ENCODE peak calls at places on chromosomes 7 and 10, in five cellular contexts. V is psoas muscle, K is left ventricle myocardium inferior, N is fibroblast of lung, T is heart left ventricle. I is an unnamed sample. For H3K9me3, the result is how much of the 10 kb centered on the place peaks cover.

GRCh38 chr7:116525298-116525912 is 569 bp downstream of the CAV1 start:
- DNase-seq in V (peak), K (peak), N (no peak), T (peak), I (no peak)

GRCh38 chr7:157269341-157270059 is 67.3 kb upstream of the DNAJB6 start:
- DNase-seq in V (no peak), K (no peak), N (no peak), T (no peak), I (no peak)

GRCh38 chr10:120978589-120979252 is 127.6 kb downstream of the WDR11 start:
- DNase-seq in V (no peak), K (no peak), N (peak), T (no peak), I (no peak)

GRCh38 chr7:73703985-73704639 is 15.4 kb downstream of the STX1A start:
- DNase-seq in V (peak), K (peak), N (peak), T (peak), I (no peak)

GRCh38 chr10:63416376-63416775 is 49.4 kb downstream of the JMJD1C start:
- DNase-seq in V (no peak), K (no peak), N (peak), T (no peak), I (no peak)

GRCh38 chr7:92025260-92025659 is 84.6 kb downstream of the AKAP9 start:
- DNase-seq in V (no peak), K (no peak), N (peak), T (no peak), I (no peak)

GRCh38 chr7:117728858-117729257 is 144.4 kb downstream of the CTTNBP2 start:
- DNase-seq in V (no peak), K (no peak), N (no peak), T (no peak), I (no peak)

GRCh38 chr7:73451780-73452398 is 18.3 kb downstream of the FZD9 start:
- DNase-seq in V (no peak), K (no peak), N (peak), T (no peak), I (no peak)

GRCh38 chr7:15430191-15430590 is 131.6 kb downstream of the AGMO start:
- DNase-seq in V (no peak), K (no peak), N (no peak), T (no peak), I (no peak)

GRCh38 chr10:6409982-6410694 is 169.9 kb downstream of the PRKCQ start:
- DNase-seq in V (peak), K (no peak), N (peak), T (peak), I (no peak)

GRCh38 chr7:129391546-129392211 is 42.6 kb upstream of the STRIP2 start:
- DNase-seq in V (no peak), K (no peak), N (no peak), T (no peak), I (no peak)

GRCh38 chr10:90621577-90621976 is 236.3 kb downstream of the HTR7 start:
- DNase-seq in V (no peak), K (no peak), N (peak), T (no peak), I (no peak)

GRCh38 chr7:154777023-154777422 is 225.9 kb downstream of the PAXIP1 start:
- DNase-seq in V (no peak), K (no peak), N (no peak), T (no peak), I (no peak)

GRCh38 chr10:129796611-129797420 is 167.3 kb downstream of the EBF3 start:
- DNase-seq in V (no peak), K (no peak), N (no peak), T (no peak), I (no peak)

DNA sequence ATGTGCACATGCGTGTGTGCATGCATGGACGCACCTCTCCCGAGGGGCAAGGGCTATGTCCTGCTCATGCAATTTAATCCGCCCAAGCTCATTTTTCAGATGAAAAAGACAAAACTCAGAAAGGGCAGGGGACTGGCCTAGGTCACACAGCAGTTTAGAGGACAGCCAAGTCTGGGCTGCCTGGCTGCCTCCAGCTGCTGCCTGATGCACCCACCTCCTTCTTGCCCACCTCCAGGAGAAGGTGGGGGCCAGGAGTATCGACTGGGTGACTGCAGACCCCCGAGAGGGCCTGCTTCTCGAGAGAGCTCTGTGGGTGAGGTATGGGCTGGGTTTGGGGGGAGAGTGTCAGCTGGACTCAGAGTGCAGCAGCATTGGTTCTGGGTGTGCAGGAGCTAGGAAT is 113.4 kb downstream of the ZMIZ1 start:
- DNase-seq in V (no peak), K (no peak), N (no peak), T (no peak), I (no peak)
- TF ChIP-seq CTCF in V (no peak), K (no peak), N (no peak), T (no peak), I (no peak)

GRCh38 chr10:4671451-4672145 is 154.4 kb upstream of the AKR1E2 start:
- DNase-seq in V (no peak), K (no peak), N (no peak), T (no peak), I (no peak)

GRCh38 chr10:4672199-4672598 is 153.8 kb upstream of the AKR1E2 start:
- DNase-seq in V (no peak), K (no peak), N (no peak), T (no peak), I (no peak)

GRCh38 chr10:4669585-4669984 is 156.4 kb upstream of the AKR1E2 start:
- DNase-seq in V (no peak), K (no peak), N (no peak), T (no peak), I (no peak)

GRCh38 chr10:4673279-4674040 is 152.5 kb upstream of the AKR1E2 start:
- DNase-seq in V (no peak), K (no peak), N (no peak), T (no peak), I (no peak)

GRCh38 chr10:4670737-4671136 is 155.3 kb upstream of the AKR1E2 start:
- DNase-seq in V (no peak), K (no peak), N (no peak), T (no peak), I (no peak)
- H3K9me3 ChIP-seq in V (under half), K (under half), N (under half), T (under half), I (under half)

GRCh38 chr7:151340794-151341356 is 737 bp upstream of the NUB1 start:
- DNase-seq in V (no peak), K (no peak), N (no peak), T (no peak), I (no peak)

GRCh38 chr7:151343516-151343915 is 1.9 kb downstream of the NUB1 start:
- DNase-seq in V (no peak), K (no peak), N (no peak), T (no peak), I (no peak)

GRCh38 chr7:151341357-151342101 is at the start of gene NUB1:
- DNase-seq in V (peak), K (peak), N (peak), T (peak), I (peak)

GRCh38 chr7:151342102-151342646 is 562 bp downstream of the NUB1 start:
- DNase-seq in V (no peak), K (no peak), N (peak), T (no peak), I (no peak)

GRCh38 chr7:151342811-151343210 is 1.2 kb downstream of the NUB1 start:
- DNase-seq in V (no peak), K (no peak), N (no peak), T (no peak), I (no peak)
- TF ChIP-seq CTCF in V (no peak), K (no peak), N (no peak), T (no peak), I (no peak)

GRCh38 chr10:77823811-77824542 is 102.6 kb downstream of the DLG5 start:
- DNase-seq in V (no peak), K (no peak), N (no peak), T (peak), I (no peak)
- H3K9me3 ChIP-seq in V (under half), K (under half), N (under half), T (under half), I (under half)

GRCh38 chr7:32916006-32916405 is 24.4 kb upstream of the KBTBD2 start:
- DNase-seq in V (no peak), K (no peak), N (no peak), T (no peak), I (no peak)

GRCh38 chr7:32915041-32915536 is 23.5 kb upstream of the KBTBD2 start:
- DNase-seq in V (no peak), K (no peak), N (no peak), T (no peak), I (no peak)

GRCh38 chr7:32910195-32910594 is 18.6 kb upstream of the KBTBD2 start:
- DNase-seq in V (no peak), K (no peak), N (no peak), T (no peak), I (no peak)

DNA sequence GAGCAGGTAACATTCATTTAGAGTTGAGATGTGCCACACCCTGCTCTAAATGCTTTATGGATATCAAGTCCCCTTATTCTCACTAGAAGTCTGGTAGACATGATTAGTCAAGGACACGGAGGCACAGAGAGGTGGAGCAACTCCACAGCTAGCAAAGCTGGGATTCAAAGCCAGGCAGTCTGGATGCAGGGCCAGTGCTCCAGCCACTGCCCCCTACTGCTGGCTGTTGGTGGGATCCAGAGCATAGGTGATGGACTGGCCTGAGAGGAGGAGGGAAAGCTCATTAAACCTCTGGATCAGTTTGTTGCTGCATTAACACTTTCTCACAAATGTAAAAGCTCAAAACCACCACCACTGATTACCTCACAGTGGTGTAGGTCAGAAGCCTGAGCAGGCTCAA is 22.6 kb upstream of the KBTBD2 start:
- DNase-seq in V (no peak), K (no peak), N (no peak), T (no peak), I (no peak)
- TF ChIP-seq CTCF in V (no peak), K (peak), N (no peak), T (no peak), I (peak)